ENCODE peak calls at places on chromosomes 2 and 18, in five cellular contexts. Q is HCT116, H is K562, F is GM12878, R is HepG2. T is an unnamed sample.

GRCh38 chr2:10122500-10123280 is at the start of gene RRM2:
- DNase-seq in F (peak), H (peak), Q (peak), R (peak), T (peak)

GRCh38 chr2:127735044-127735443 is 33.7 kb downstream of the SFT2D3 start:
- DNase-seq in H (no peak), Q (no peak), R (no peak), F (no peak), T (no peak)

GRCh38 chr2:188314314-188315054 is 22.8 kb downstream of the GULP1 start:
- DNase-seq in Q (no peak), F (no peak), R (no peak), H (no peak), T (no peak)

GRCh38 chr2:61151434-61151833 is 10.6 kb upstream of the C2orf74 start:
- DNase-seq in R (no peak), Q (no peak), H (no peak), F (no peak), T (no peak)

GRCh38 chr2:12428786-12429185 is 287.9 kb upstream of the TRIB2 start:
- DNase-seq in Q (no peak), F (no peak), H (no peak), R (no peak), T (no peak)

GRCh38 chr2:127070221-127070620 is 36.7 kb downstream of the BIN1 start:
- DNase-seq in Q (no peak), H (no peak), R (no peak), F (no peak), T (no peak)

GRCh38 chr2:39435974-39436591 is 1.0 kb downstream of the MAP4K3 start:
- DNase-seq in R (peak), H (no peak), F (no peak), Q (no peak), T (peak)

GRCh38 chr2:37301408-37301807 is 23.2 kb downstream of the PRKD3 start:
- DNase-seq in R (no peak), Q (no peak), F (no peak), H (no peak), T (no peak)

GRCh38 chr2:138516030-138516704 is 14.6 kb downstream of the SPOPL start:
- DNase-seq in R (peak), H (no peak), Q (no peak), F (no peak), T (no peak)

GRCh38 chr2:199273043-199273647 is 184.6 kb downstream of the SATB2 start:
- DNase-seq in R (no peak), F (no peak), H (no peak), Q (no peak), T (no peak)

GRCh38 chr2:9778012-9778411 is 65.3 kb upstream of the TAF1B start:
- DNase-seq in R (no peak), Q (peak), F (no peak), H (peak), T (no peak)

GRCh38 chr2:31137211-31138036 is 816 bp downstream of the GALNT14 start:
- DNase-seq in Q (no peak), R (no peak), F (no peak), H (no peak), T (peak)

GRCh38 chr18:2872095-2872494 is 25.3 kb downstream of the EMILIN2 start:
- DNase-seq in R (no peak), H (no peak), F (no peak), Q (no peak), T (no peak)

GRCh38 chr2:20455076-20455587 is 8.3 kb downstream of the RHOB start:
- DNase-seq in Q (no peak), R (no peak), H (no peak), F (no peak), T (no peak)

GRCh38 chr2:149178626-149179025 is 140.1 kb downstream of the LYPD6B start:
- DNase-seq in F (no peak), Q (no peak), R (no peak), H (no peak), T (no peak)

GRCh38 chr2:207892676-207893402 is 123.1 kb upstream of the FZD5 start:
- DNase-seq in Q (no peak), F (no peak), R (no peak), H (no peak), T (no peak)

GRCh38 chr2:64929329-64929728 is 59.9 kb upstream of the SLC1A4 start:
- DNase-seq in R (no peak), Q (no peak), H (no peak), F (no peak), T (no peak)

GRCh38 chr2:214830794-214831346 is 21.4 kb upstream of the BARD1 start:
- DNase-seq in H (peak), F (no peak), R (peak), Q (no peak), T (no peak)

GRCh38 chr2:38106420-38107182 is 30.6 kb upstream of the CYP1B1 start:
- DNase-seq in F (no peak), Q (no peak), H (no peak), R (no peak), T (no peak)

GRCh38 chr18:40917096-40917495 is 1037.9 kb upstream of the PIK3C3 start:
- DNase-seq in R (no peak), F (no peak), Q (no peak), H (no peak), T (no peak)

GRCh38 chr2:101616411-101616810 is 81.1 kb upstream of the MAP4K4 start:
- DNase-seq in Q (no peak), F (no peak), R (no peak), H (no peak), T (peak)

GRCh38 chr18:79798999-79799370 is 1.2 kb downstream of the KCNG2 start:
- DNase-seq in Q (no peak), F (no peak), H (no peak), R (no peak), T (no peak)

GRCh38 chr2:163264376-163264775 is 425.8 kb upstream of the KCNH7 start:
- DNase-seq in H (no peak), Q (no peak), R (no peak), F (no peak), T (no peak)

GRCh38 chr2:163713534-163714311 is 22.1 kb downstream of the FIGN start:
- DNase-seq in Q (no peak), F (no peak), H (no peak), R (no peak), T (peak)

GRCh38 chr2:14417586-14417985 is 214.9 kb upstream of the LRATD1 start:
- DNase-seq in F (no peak), H (no peak), R (no peak), Q (no peak), T (no peak)

GRCh38 chr2:120398051-120398960 is 52.4 kb downstream of the INHBB start:
- DNase-seq in H (no peak), F (no peak), Q (no peak), R (no peak), T (no peak)

GRCh38 chr2:121699421-121700328 is 37.0 kb downstream of the NIFK start:
- DNase-seq in R (peak), F (peak), Q (peak), H (peak), T (no peak)

GRCh38 chr2:100018794-100019193 is 123.6 kb downstream of the AFF3 start:
- DNase-seq in R (no peak), Q (no peak), H (no peak), F (no peak), T (no peak)

GRCh38 chr18:50429207-50429948 is 54.5 kb downstream of the SKA1 start:
- DNase-seq in H (peak), Q (peak), R (peak), F (no peak), T (peak)

GRCh38 chr2:28729698-28730097 is 21.9 kb upstream of the PPP1CB start:
- DNase-seq in F (no peak), H (no peak), Q (no peak), R (no peak), T (no peak)

GRCh38 chr18:32470136-32470712 is 458 bp downstream of the GAREM1 start:
- DNase-seq in Q (no peak), F (no peak), R (no peak), H (no peak), T (no peak)

GRCh38 chr2:65604246-65604645 is 171.8 kb upstream of the SPRED2 start:
- DNase-seq in H (no peak), R (no peak), F (no peak), Q (no peak), T (no peak)

GRCh38 chr18:8045160-8045885 is 478.2 kb downstream of the PTPRM start:
- DNase-seq in R (no peak), H (no peak), F (no peak), Q (no peak), T (no peak)

GRCh38 chr2:112136081-112136480 is 2.1 kb upstream of the FBLN7 start:
- DNase-seq in Q (no peak), H (no peak), R (no peak), F (no peak), T (no peak)

GRCh38 chr2:1590611-1591460 is 153.5 kb downstream of the PXDN start:
- DNase-seq in H (no peak), Q (no peak), R (no peak), F (no peak), T (peak)

GRCh38 chr2:16152928-16153753 is 212.8 kb downstream of the MYCN start:
- DNase-seq in F (no peak), R (no peak), H (no peak), Q (no peak), T (no peak)

GRCh38 chr2:36059684-36060083 is 295.9 kb upstream of the CRIM1 start:
- DNase-seq in R (no peak), H (no peak), F (peak), Q (no peak), T (no peak)

GRCh38 chr2:168244318-168244717 is 3.1 kb downstream of the STK39 start:
- DNase-seq in Q (no peak), R (peak), H (no peak), F (no peak), T (no peak)

GRCh38 chr18:7336616-7337015 is 105.7 kb downstream of the LRRC30 start:
- DNase-seq in R (no peak), H (no peak), F (no peak), Q (no peak), T (no peak)

GRCh38 chr18:31664101-31664500 is 20.3 kb downstream of the B4GALT6 start:
- DNase-seq in Q (no peak), H (no peak), R (no peak), F (no peak), T (no peak)

DNA sequence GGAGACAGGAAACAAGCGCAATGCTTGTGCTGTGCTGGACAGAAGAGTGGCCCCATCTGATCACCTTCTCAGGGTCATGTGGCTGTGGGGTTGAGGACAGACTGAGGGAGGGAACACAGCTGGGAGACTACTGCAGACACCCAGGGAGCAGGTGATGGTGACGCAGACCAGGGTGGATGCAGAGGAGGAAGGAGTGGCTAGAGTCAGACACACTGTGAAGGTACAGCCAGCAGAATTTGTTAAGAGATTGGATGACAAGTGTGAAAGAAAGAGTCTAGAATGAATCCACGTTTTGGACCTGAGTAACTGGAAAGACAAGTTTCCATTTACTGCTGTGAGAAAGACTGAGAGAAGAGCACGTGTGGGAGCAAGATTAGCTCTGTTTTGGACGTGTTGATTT is 15.9 kb upstream of the POMC start:
- DNase-seq in R (no peak), Q (no peak), H (no peak), F (no peak), T (no peak)
- H2AFZ ChIP-seq in R (no peak), Q (no peak), H (no peak), F (no peak), T (no peak)

GRCh38 chr2:72276356-72276755 is 128.7 kb upstream of the CYP26B1 start:
- DNase-seq in R (no peak), Q (no peak), F (no peak), H (no peak), T (no peak)
- TF ChIP-seq ZBTB33 in R (no peak), Q (no peak), F (no peak), H (no peak), T (no peak)

GRCh38 chr2:85588218-85589044 is 4.2 kb downstream of the VAMP5 start:
- DNase-seq in R (no peak), F (no peak), H (peak), Q (no peak), T (no peak)
- H2AFZ ChIP-seq in R (no peak), F (no peak), H (no peak), Q (no peak), T (no peak)

GRCh38 chr2:233428438-233428837 is 74.1 kb downstream of the DGKD start:
- DNase-seq in F (no peak), Q (no peak), R (no peak), H (no peak), T (no peak)

GRCh38 chr2:233424028-233424951 is 70.0 kb downstream of the DGKD start:
- DNase-seq in H (no peak), R (no peak), F (no peak), Q (no peak), T (no peak)

GRCh38 chr2:233429175-233429897 is 75.0 kb downstream of the DGKD start:
- DNase-seq in H (no peak), F (no peak), Q (no peak), R (no peak), T (no peak)

GRCh38 chr2:233428008-233428407 is 73.7 kb downstream of the DGKD start:
- DNase-seq in R (no peak), H (no peak), Q (no peak), F (no peak), T (no peak)

DNA sequence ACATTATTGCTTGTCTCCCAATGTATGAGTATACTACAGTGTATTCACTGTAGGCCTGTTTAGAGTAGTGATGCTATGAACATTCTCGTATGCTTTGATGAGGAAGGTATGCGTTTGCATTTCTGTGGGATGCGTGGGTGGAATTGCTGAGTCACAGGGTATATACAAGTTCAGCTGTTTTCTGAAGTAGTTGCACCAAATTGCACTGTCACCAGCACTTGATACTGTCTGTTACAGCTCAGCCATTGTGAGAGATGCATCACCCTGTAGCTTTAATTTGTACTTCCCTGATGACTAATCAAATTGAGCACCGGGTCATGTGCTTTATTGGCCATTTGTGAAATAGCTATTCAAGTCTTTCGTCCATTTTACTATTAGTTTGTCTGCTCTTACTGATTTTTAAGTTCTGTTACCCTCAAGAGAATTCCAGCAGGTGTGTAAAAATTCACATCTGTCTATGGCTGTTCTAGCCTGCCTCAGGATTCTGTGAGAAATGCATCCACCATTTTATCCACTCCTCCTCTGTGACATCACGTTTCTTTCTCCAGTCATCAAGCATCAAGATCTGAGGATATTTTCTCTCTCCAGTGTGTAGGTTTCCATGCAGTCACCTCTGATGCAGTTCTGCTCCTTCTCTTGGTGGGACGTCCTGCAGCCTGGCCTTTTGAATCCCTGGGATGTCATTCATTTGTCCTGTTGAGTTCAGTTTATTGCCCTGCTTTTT is 72.5 kb downstream of the DGKD start:
- DNase-seq in Q (peak), F (no peak), R (peak), H (peak), T (no peak)
- TF ChIP-seq ZBTB33 in Q (no peak), F (no peak), R (no peak), H (no peak), T (no peak)

DNA sequence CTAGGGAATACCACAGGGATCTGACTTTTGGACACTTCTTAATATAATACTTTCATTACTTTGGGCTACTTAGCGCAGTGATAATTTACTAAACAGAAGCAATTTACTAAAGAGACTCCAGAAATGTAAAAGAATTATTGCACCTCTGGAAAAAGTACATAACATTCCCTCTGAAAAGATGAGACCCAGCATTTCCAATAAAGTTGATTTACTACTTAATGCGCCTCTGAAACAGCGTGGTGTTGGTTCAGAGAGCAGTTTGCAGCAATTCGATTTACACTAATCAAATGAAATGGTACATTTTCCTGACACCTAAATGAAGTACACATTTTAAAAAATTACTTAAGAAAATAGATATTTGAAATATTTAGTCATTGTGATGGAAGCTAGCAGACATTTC is 284.8 kb upstream of the UBE2E3 start:
- DNase-seq in H (no peak), R (no peak), F (no peak), Q (no peak), T (no peak)
- H2AFZ ChIP-seq in H (no peak), R (no peak), F (no peak), Q (no peak), T (no peak)

T was measured in SK-N-SH.